ENCODE peak calls at places on chromosomes 3 and 15, in seven cellular contexts. One of them, this sample, is unnamed.

GRCh38 chr15:57923311-57923710 is 142.2 kb downstream of the ALDH1A2 start:
- DNase-seq in vagina: no peak
- DNase-seq in AG04449: no peak
- DNase-seq in fibroblast of pulmonary artery: peak; percentile 82
- DNase-seq in Panc1: no peak
- DNase-seq in HFF-Myc: no peak
- DNase-seq in fibroblast of mammary gland: peak; percentile 81
- DNase-seq in this sample: no peak

GRCh38 chr3:172040976-172041963 is 1.9 kb downstream of the FNDC3B start:
- DNase-seq in fibroblast of pulmonary artery: peak; percentile 68
- DNase-seq in vagina: no peak
- DNase-seq in fibroblast of mammary gland: peak; percentile 48
- DNase-seq in HFF-Myc: no peak
- DNase-seq in Panc1: no peak
- DNase-seq in AG04449: no peak
- DNase-seq in this sample: no peak

GRCh38 chr15:67501836-67502461 is 19.0 kb upstream of the C15orf61 start:
- DNase-seq in fibroblast of mammary gland: no peak
- DNase-seq in Panc1: no peak
- DNase-seq in AG04449: no peak
- DNase-seq in HFF-Myc: no peak
- DNase-seq in fibroblast of pulmonary artery: no peak
- DNase-seq in vagina: no peak
- DNase-seq in this sample: no peak

GRCh38 chr3:76561494-76562242 is 478.2 kb upstream of the ROBO2 start:
- DNase-seq in fibroblast of pulmonary artery: no peak
- DNase-seq in HFF-Myc: no peak
- DNase-seq in fibroblast of mammary gland: no peak
- DNase-seq in Panc1: no peak
- DNase-seq in vagina: no peak
- DNase-seq in AG04449: no peak
- DNase-seq in this sample: no peak

GRCh38 chr3:192079098-192079497 is 618.1 kb downstream of the PYDC2 start:
- DNase-seq in fibroblast of mammary gland: no peak
- DNase-seq in Panc1: no peak
- DNase-seq in fibroblast of pulmonary artery: no peak
- DNase-seq in HFF-Myc: no peak
- DNase-seq in AG04449: no peak
- DNase-seq in vagina: no peak
- DNase-seq in this sample: no peak

GRCh38 chr3:55615694-55616310 is 128.7 kb upstream of the WNT5A start:
- DNase-seq in HFF-Myc: no peak
- DNase-seq in fibroblast of pulmonary artery: no peak
- DNase-seq in vagina: no peak
- DNase-seq in Panc1: no peak
- DNase-seq in AG04449: no peak
- DNase-seq in fibroblast of mammary gland: no peak
- DNase-seq in this sample: no peak

GRCh38 chr3:143648708-143649107 is 199.6 kb downstream of the SLC9A9 start:
- DNase-seq in fibroblast of pulmonary artery: no peak
- DNase-seq in vagina: no peak
- DNase-seq in HFF-Myc: no peak
- DNase-seq in fibroblast of mammary gland: no peak
- DNase-seq in AG04449: no peak
- DNase-seq in Panc1: no peak
- DNase-seq in this sample: no peak

GRCh38 chr3:195068481-195069080 is 202.4 kb downstream of the XXYLT1 start:
- DNase-seq in HFF-Myc: no peak
- DNase-seq in fibroblast of pulmonary artery: no peak
- DNase-seq in Panc1: no peak
- DNase-seq in vagina: no peak
- DNase-seq in fibroblast of mammary gland: no peak
- DNase-seq in AG04449: no peak
- DNase-seq in this sample: no peak

GRCh38 chr15:38207591-38207990 is 45.0 kb upstream of the SPRED1 start:
- DNase-seq in fibroblast of pulmonary artery: no peak
- DNase-seq in vagina: no peak
- DNase-seq in HFF-Myc: no peak
- DNase-seq in fibroblast of mammary gland: no peak
- DNase-seq in AG04449: no peak
- DNase-seq in Panc1: no peak
- DNase-seq in this sample: no peak

GRCh38 chr15:25136119-25136518 is 181.3 kb downstream of the SNRPN start:
- DNase-seq in AG04449: no peak
- DNase-seq in HFF-Myc: no peak
- DNase-seq in fibroblast of mammary gland: peak; percentile 11
- DNase-seq in Panc1: no peak
- DNase-seq in vagina: no peak
- DNase-seq in fibroblast of pulmonary artery: peak; percentile 32
- DNase-seq in this sample: no peak

GRCh38 chr3:19749448-19750017 is 184.5 kb downstream of the EFHB start:
- DNase-seq in Panc1: no peak
- DNase-seq in HFF-Myc: no peak
- DNase-seq in fibroblast of mammary gland: no peak
- DNase-seq in fibroblast of pulmonary artery: no peak
- DNase-seq in vagina: no peak
- DNase-seq in AG04449: no peak
- DNase-seq in this sample: no peak

GRCh38 chr3:152835311-152836102 is 576 bp downstream of the P2RY1 start:
- DNase-seq in HFF-Myc: no peak
- DNase-seq in Panc1: no peak
- DNase-seq in fibroblast of mammary gland: peak; percentile 45
- DNase-seq in AG04449: no peak
- DNase-seq in vagina: peak; percentile 87
- DNase-seq in fibroblast of pulmonary artery: peak; percentile 75
- DNase-seq in this sample: no peak

GRCh38 chr3:36164400-36164799 is 215.9 kb upstream of the STAC start:
- DNase-seq in fibroblast of mammary gland: no peak
- DNase-seq in fibroblast of pulmonary artery: no peak
- DNase-seq in AG04449: no peak
- DNase-seq in Panc1: no peak
- DNase-seq in vagina: no peak
- DNase-seq in HFF-Myc: no peak
- DNase-seq in this sample: no peak

GRCh38 chr3:123651449-123652345 is 66.8 kb upstream of the HACD2 start:
- DNase-seq in vagina: no peak
- DNase-seq in AG04449: no peak
- DNase-seq in HFF-Myc: no peak
- DNase-seq in Panc1: no peak
- DNase-seq in fibroblast of mammary gland: no peak
- DNase-seq in fibroblast of pulmonary artery: no peak
- DNase-seq in this sample: no peak

GRCh38 chr3:118501152-118501551 is 533.5 kb downstream of the IGSF11 start:
- DNase-seq in AG04449: no peak
- DNase-seq in HFF-Myc: no peak
- DNase-seq in Panc1: no peak
- DNase-seq in vagina: no peak
- DNase-seq in fibroblast of pulmonary artery: peak; percentile 17
- DNase-seq in fibroblast of mammary gland: no peak
- DNase-seq in this sample: no peak

GRCh38 chr15:74785716-74786032 is 3.8 kb downstream of the CSK start:
- DNase-seq in fibroblast of pulmonary artery: no peak
- DNase-seq in HFF-Myc: no peak
- DNase-seq in fibroblast of mammary gland: no peak
- DNase-seq in vagina: no peak
- DNase-seq in Panc1: no peak
- DNase-seq in AG04449: no peak
- DNase-seq in this sample: no peak

GRCh38 chr3:32553459-32553858 is 17.2 kb downstream of the DYNC1LI1 start:
- DNase-seq in Panc1: no peak
- DNase-seq in fibroblast of pulmonary artery: no peak
- DNase-seq in fibroblast of mammary gland: no peak
- DNase-seq in AG04449: no peak
- DNase-seq in vagina: no peak
- DNase-seq in HFF-Myc: no peak
- DNase-seq in this sample: no peak

GRCh38 chr3:4656646-4657318 is 163.6 kb downstream of the ITPR1 start:
- DNase-seq in AG04449: no peak
- DNase-seq in fibroblast of mammary gland: no peak
- DNase-seq in vagina: no peak
- DNase-seq in HFF-Myc: no peak
- DNase-seq in Panc1: no peak
- DNase-seq in fibroblast of pulmonary artery: no peak
- DNase-seq in this sample: no peak

GRCh38 chr3:11818033-11818432 is 28.7 kb downstream of the TAMM41 start:
- DNase-seq in fibroblast of pulmonary artery: no peak
- DNase-seq in AG04449: no peak
- DNase-seq in fibroblast of mammary gland: peak; percentile 24
- DNase-seq in Panc1: no peak
- DNase-seq in HFF-Myc: no peak
- DNase-seq in vagina: no peak
- DNase-seq in this sample: no peak

DNA sequence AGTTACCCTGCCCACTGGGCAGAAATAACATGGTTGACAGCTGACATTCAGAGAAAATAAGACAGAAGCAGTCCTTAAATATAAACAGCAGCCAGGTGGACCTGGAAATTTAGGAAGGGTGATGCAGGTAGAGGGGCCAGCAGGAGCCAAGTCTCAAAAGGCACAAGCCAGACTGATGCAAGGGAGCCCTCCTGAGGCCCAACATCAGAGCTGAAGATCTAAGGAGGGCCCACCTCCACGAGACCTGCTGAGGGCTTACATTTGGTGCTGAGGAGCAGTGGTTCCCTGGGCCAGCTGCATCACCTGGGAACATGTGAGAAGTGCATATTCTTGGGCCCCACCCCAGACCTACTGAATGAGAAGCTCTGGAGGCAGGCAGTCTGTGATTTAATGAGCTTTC is 105.5 kb upstream of the TRIM42 start:
- DNase-seq in vagina: no peak
- DNase-seq in Panc1: no peak
- DNase-seq in fibroblast of pulmonary artery: no peak
- DNase-seq in AG04449: no peak
- DNase-seq in fibroblast of mammary gland: no peak
- DNase-seq in HFF-Myc: no peak
- DNase-seq in this sample: no peak
- TF ChIP-seq CTCF in vagina: no peak
- TF ChIP-seq CTCF in Panc1: no peak
- TF ChIP-seq CTCF in fibroblast of pulmonary artery: no peak
- TF ChIP-seq CTCF in AG04449: no peak
- TF ChIP-seq CTCF in fibroblast of mammary gland: no peak
- TF ChIP-seq CTCF in HFF-Myc: no peak
- TF ChIP-seq CTCF in this sample: no peak

GRCh38 chr3:24496529-24497482 is 2.2 kb upstream of the THRB start:
- DNase-seq in AG04449: no peak
- DNase-seq in fibroblast of pulmonary artery: peak; percentile 69
- DNase-seq in vagina: no peak
- DNase-seq in Panc1: no peak
- DNase-seq in HFF-Myc: peak; percentile 41
- DNase-seq in fibroblast of mammary gland: peak; percentile 84
- DNase-seq in this sample: no peak

GRCh38 chr3:24492971-24493551 is 1.6 kb downstream of the THRB start:
- DNase-seq in HFF-Myc: no peak
- DNase-seq in fibroblast of pulmonary artery: no peak
- DNase-seq in fibroblast of mammary gland: no peak
- DNase-seq in vagina: no peak
- DNase-seq in Panc1: no peak
- DNase-seq in AG04449: no peak
- DNase-seq in this sample: no peak

GRCh38 chr3:24494616-24495333 is at the start of gene THRB:
- DNase-seq in fibroblast of pulmonary artery: peak; percentile 38
- DNase-seq in Panc1: no peak
- DNase-seq in fibroblast of mammary gland: peak; percentile 59
- DNase-seq in HFF-Myc: no peak
- DNase-seq in AG04449: no peak
- DNase-seq in vagina: no peak
- DNase-seq in this sample: no peak

GRCh38 chr3:24493951-24494615 is 567 bp downstream of the THRB start:
- DNase-seq in vagina: no peak
- DNase-seq in AG04449: no peak
- DNase-seq in HFF-Myc: no peak
- DNase-seq in Panc1: no peak
- DNase-seq in fibroblast of pulmonary artery: peak; percentile 26
- DNase-seq in fibroblast of mammary gland: peak; percentile 60
- DNase-seq in this sample: no peak

DNA sequence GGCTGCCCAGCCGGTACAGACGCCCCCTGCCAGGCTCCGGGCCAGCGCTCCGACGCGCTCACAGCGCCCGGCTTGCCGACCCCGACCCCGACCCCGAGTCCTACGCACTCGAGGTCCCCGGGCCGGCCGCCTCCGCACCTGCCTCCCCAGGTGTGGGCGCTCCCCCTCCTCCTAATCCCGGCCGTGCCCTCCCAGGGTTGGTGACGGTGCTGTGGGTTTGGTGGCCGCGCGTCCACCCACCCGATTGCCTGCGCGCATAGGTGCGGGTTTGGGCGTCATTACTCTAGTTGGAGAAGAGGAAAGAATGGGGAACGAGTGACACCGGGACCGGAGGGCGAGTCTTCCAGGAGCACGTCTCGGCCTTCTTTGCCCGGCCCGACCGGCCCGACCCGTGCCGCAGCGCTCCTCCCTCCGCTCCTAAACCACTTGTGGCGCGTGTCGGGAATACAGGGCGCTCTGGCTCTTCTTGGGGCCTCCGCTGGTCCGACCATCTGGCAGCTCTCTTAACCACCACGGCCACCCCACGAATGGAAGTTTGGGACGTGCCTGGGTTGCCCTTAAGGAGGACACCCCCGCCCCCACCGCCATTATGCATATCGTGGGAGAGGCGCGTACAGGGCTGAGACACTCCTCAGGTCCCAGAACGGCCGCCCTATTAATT is 814 bp upstream of the THRB start:
- DNase-seq in fibroblast of pulmonary artery: no peak
- DNase-seq in vagina: no peak
- DNase-seq in fibroblast of mammary gland: no peak
- DNase-seq in HFF-Myc: no peak
- DNase-seq in AG04449: no peak
- DNase-seq in Panc1: no peak
- DNase-seq in this sample: no peak
- H3K4me3 ChIP-seq in fibroblast of pulmonary artery: peak overlapping the region; percentile 51
- H3K4me3 ChIP-seq in vagina: peak overlapping the region; percentile 80
- H3K4me3 ChIP-seq in fibroblast of mammary gland: peak overlapping the region; percentile 89
- H3K4me3 ChIP-seq in HFF-Myc: peak overlapping the region; percentile 55
- H3K4me3 ChIP-seq in AG04449: peak overlapping the region; percentile 46
- H3K4me3 ChIP-seq in Panc1: peak overlapping the region; percentile 53
- H3K4me3 ChIP-seq in this sample: peak overlapping the region; percentile 63

GRCh38 chr3:10489746-10490483 is 15.5 kb downstream of the ATP2B2 start:
- DNase-seq in Panc1: no peak
- DNase-seq in fibroblast of pulmonary artery: no peak
- DNase-seq in fibroblast of mammary gland: no peak
- DNase-seq in HFF-Myc: no peak
- DNase-seq in vagina: no peak
- DNase-seq in AG04449: no peak
- DNase-seq in this sample: no peak
- TF ChIP-seq CTCF in Panc1: no peak
- TF ChIP-seq CTCF in fibroblast of pulmonary artery: no peak
- TF ChIP-seq CTCF in fibroblast of mammary gland: no peak
- TF ChIP-seq CTCF in HFF-Myc: no peak
- TF ChIP-seq CTCF in vagina: no peak
- TF ChIP-seq CTCF in AG04449: no peak
- TF ChIP-seq CTCF in this sample: no peak

DNA sequence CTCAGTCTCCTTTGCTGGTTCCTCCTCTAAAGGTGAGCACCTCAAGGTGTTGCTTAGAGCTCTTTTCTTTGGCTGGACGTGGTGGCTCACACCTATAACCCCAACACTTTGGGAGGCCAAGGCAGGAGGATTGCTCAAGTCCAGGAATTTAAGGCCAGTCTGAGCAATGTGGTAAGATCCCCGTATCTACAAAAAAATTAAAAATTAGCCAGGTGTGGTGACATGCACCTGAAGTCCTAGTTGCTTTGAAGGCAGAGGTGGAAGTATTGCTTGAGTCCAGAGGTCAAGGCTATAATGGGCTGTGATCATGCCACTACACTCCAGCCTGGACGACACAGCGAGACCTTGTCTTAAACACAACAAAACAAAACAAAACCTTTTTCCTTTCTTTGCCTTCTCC is 28.3 kb downstream of the TOPBP1 start:
- DNase-seq in fibroblast of pulmonary artery: no peak
- DNase-seq in Panc1: no peak
- DNase-seq in vagina: no peak
- DNase-seq in fibroblast of mammary gland: no peak
- DNase-seq in HFF-Myc: no peak
- DNase-seq in AG04449: no peak
- DNase-seq in this sample: no peak
- H3K4me3 ChIP-seq in fibroblast of pulmonary artery: no peak overlapping the region
- H3K4me3 ChIP-seq in Panc1: no peak overlapping the region
- H3K4me3 ChIP-seq in vagina: no peak overlapping the region
- H3K4me3 ChIP-seq in fibroblast of mammary gland: no peak overlapping the region
- H3K4me3 ChIP-seq in HFF-Myc: no peak overlapping the region
- H3K4me3 ChIP-seq in AG04449: no peak overlapping the region
- H3K4me3 ChIP-seq in this sample: no peak overlapping the region

This sample was measured in kidney epithelial cell.